ENCODE peak calls at places on chromosomes 12 and 14, in four cellular contexts. R is AG09309, C is tibial artery, F is pancreas. D is an unnamed sample.
A peak's percentile ranks its signal among the peaks of the same experiment; 100 is the strongest.

GRCh38 chr14:69773571-69774276 is 6.8 kb downstream of the SRSF5 start:
- DNase-seq in R (no peak), C (no peak), F (no peak), D (no peak)

GRCh38 chr12:89134213-89134770 is 218.0 kb downstream of the DUSP6 start:
- DNase-seq in R (no peak), C (no peak), F (no peak), D (no peak)

GRCh38 chr12:91883811-91884210 is 261.8 kb downstream of the BTG1 start:
- DNase-seq in R (no peak), C (no peak), F (no peak), D (no peak)

GRCh38 chr12:109113661-109114321 is 2.6 kb upstream of the ACACB start:
- DNase-seq in R (no peak), C (no peak), F (no peak), D (no peak)

GRCh38 chr12:116130431-116130830 is 147.1 kb downstream of the MED13L start:
- DNase-seq in R (no peak), C (no peak), F (no peak), D (no peak)

GRCh38 chr12:46751173-46751572 is 74.6 kb downstream of the SLC38A4 start:
- DNase-seq in R (no peak), C (no peak), F (no peak), D (no peak)

GRCh38 chr12:27193854-27194544 is 50.1 kb upstream of the STK38L start:
- DNase-seq in R (no peak), C (peak; percentile 61), F (no peak), D (no peak)

GRCh38 chr12:97595936-97596335 is 133.3 kb downstream of the RMST start:
- DNase-seq in R (no peak), C (no peak), F (no peak), D (peak; percentile 37)

GRCh38 chr12:120742207-120742536 is 16.5 kb downstream of the ACADS start:
- DNase-seq in R (no peak), C (no peak), F (peak; percentile 77), D (no peak)

GRCh38 chr12:1881301-1881700 is 37.2 kb downstream of the CACNA2D4 start:
- DNase-seq in R (no peak), C (no peak), F (no peak), D (no peak)

GRCh38 chr14:67941456-67942018 is 122.0 kb downstream of the RAD51B start:
- DNase-seq in R (no peak), C (no peak), F (no peak), D (no peak)

GRCh38 chr14:83255727-83256090 is 1722.1 kb upstream of the SEL1L start:
- DNase-seq in R (no peak), C (no peak), F (no peak), D (no peak)

GRCh38 chr12:48853228-48853688 is 1.3 kb upstream of the DDX23 start:
- DNase-seq in R (peak; percentile 57), C (peak; percentile 94), F (peak; percentile 92), D (peak; percentile 57)

GRCh38 chr12:79563021-79563739 is 127.6 kb downstream of the PAWR start:
- DNase-seq in R (no peak), C (no peak), F (no peak), D (no peak)

GRCh38 chr14:38044710-38045109 is 163.0 kb upstream of the SSTR1 start:
- DNase-seq in R (no peak), C (no peak), F (no peak), D (no peak)

GRCh38 chr12:58889557-58889956 is 30.7 kb downstream of the LRIG3 start:
- DNase-seq in R (no peak), C (no peak), F (no peak), D (no peak)

GRCh38 chr14:68636597-68636996 is 156.3 kb downstream of the ZFP36L1 start:
- DNase-seq in R (no peak), C (no peak), F (no peak), D (no peak)

GRCh38 chr12:83077037-83077436 is 390.3 kb downstream of the TMTC2 start:
- DNase-seq in R (no peak), C (no peak), F (no peak), D (no peak)

GRCh38 chr12:53754196-53754595 is 2.4 kb upstream of the CISTR start:
- DNase-seq in R (no peak), C (no peak), F (no peak), D (no peak)

GRCh38 chr12:56377310-56377988 is 14.8 kb upstream of the APOF start:
- DNase-seq in R (no peak), C (no peak), F (no peak), D (peak; percentile 32)

GRCh38 chr14:58488550-58488949 is 61.0 kb downstream of the KIAA0586 start:
- DNase-seq in R (no peak), C (no peak), F (no peak), D (peak; percentile 4)

GRCh38 chr12:123253606-123254459 is 17.8 kb downstream of the CDK2AP1 start:
- DNase-seq in R (no peak), C (no peak), F (no peak), D (no peak)

GRCh38 chr14:70358631-70359030 is 852 bp downstream of the COX16 start:
- DNase-seq in R (no peak), C (no peak), F (no peak), D (no peak)

GRCh38 chr14:72845675-72846074 is 48.2 kb downstream of the DPF3 start:
- DNase-seq in R (no peak), C (no peak), F (no peak), D (no peak)

GRCh38 chr12:131065279-131065678 is 111.6 kb downstream of the ADGRD1 start:
- DNase-seq in R (no peak), C (peak; percentile 16), F (no peak), D (no peak)

GRCh38 chr14:56587701-56588100 is 8.1 kb downstream of the TMEM260 start:
- DNase-seq in R (no peak), C (no peak), F (no peak), D (no peak)

GRCh38 chr14:23406244-23406643 is 1.8 kb downstream of the MYH6 start:
- DNase-seq in R (no peak), C (no peak), F (no peak), D (no peak)

GRCh38 chr12:122322501-122322900 is 56.2 kb upstream of the VPS33A start:
- DNase-seq in R (no peak), C (no peak), F (no peak), D (no peak)

DNA sequence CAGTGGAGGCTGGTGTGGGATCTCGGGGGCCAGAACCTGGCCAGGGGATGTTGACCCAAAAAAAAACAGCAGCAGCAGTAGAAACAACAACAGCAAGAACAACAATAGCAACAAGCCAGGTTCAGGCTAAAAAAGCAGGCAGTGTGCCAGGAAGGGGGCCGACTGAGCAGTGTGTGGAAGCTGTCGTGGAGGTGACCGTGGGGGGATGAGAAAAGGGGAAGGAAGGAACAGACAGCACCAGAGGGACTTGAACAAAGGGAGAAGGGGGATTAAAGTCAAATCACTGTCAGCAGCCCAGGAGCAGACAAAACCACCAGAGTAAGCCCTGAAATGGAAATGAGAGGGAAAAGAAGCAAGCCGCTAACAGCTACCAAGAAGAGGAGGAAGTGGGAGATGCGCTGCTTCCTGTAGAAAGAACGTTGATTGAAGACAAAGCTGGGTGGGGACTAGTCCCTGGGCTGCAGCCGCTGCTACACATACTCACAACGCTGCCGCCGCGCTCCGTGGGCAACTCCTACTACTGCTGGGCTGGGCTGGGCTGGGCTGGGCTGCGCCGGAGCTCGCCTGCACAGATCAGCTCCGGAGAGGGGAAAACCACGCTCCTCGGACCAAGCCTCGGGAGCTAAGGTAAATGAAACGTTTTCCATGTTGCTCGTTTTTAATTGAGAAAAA is at the start of gene GNG2:
- DNase-seq in R (no peak), C (peak; percentile 84), F (peak; percentile 41), D (no peak)
- H3K4me3 ChIP-seq in R (peak within 1 kb of the TSS; percentile 42), C (peak within 1 kb of the TSS; percentile 40), F (peak within 1 kb of the TSS; percentile 44), D (peak within 1 kb of the TSS; percentile 54)

DNA sequence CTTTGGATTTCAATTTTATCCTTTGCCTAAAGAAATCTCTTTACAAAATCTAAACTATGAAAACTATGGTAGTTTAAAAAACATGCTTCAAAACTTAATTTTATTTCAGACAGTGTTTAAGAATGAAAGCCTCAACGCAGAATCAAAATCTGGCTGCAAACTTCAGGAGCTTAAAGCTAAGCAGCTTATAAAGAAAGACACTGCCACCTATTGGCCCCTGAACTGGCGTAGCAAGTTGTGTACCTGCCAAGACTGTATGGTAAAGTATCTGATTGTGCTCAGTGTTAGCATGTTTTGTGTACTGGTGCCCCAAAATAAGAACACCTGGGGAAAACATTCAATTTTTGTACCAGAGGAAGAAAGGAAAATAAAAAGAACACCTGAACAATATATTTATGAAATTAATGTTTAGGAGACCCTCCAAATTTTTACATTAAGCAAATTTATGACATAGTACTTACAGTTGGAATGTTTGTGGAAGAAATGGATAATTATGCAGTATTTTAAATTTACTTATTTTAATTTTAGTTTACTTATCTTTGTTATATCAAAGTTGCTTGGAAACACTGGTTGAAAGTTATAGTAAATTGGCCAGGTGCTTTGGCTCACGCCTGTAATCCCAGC is 12.2 kb downstream of the UBR7 start:
- DNase-seq in R (no peak), C (no peak), F (peak; percentile 64), D (peak; percentile 22)
- TF ChIP-seq CTCF in R (peak; percentile 67), C (no peak), F (peak; percentile 48), D (peak; percentile 85)

GRCh38 chr12:118356809-118357326 is 15.8 kb downstream of the TAOK3 start:
- DNase-seq in R (peak; percentile 85), C (no peak), F (no peak), D (no peak)

GRCh38 chr12:118359541-118359915 is 13.2 kb downstream of the TAOK3 start:
- DNase-seq in R (no peak), C (no peak), F (no peak), D (no peak)

GRCh38 chr12:118358607-118359540 is 13.8 kb downstream of the TAOK3 start:
- DNase-seq in R (no peak), C (no peak), F (no peak), D (no peak)

GRCh38 chr12:118357327-118358007 is 15.2 kb downstream of the TAOK3 start:
- DNase-seq in R (no peak), C (peak; percentile 37), F (peak; percentile 26), D (no peak)

DNA sequence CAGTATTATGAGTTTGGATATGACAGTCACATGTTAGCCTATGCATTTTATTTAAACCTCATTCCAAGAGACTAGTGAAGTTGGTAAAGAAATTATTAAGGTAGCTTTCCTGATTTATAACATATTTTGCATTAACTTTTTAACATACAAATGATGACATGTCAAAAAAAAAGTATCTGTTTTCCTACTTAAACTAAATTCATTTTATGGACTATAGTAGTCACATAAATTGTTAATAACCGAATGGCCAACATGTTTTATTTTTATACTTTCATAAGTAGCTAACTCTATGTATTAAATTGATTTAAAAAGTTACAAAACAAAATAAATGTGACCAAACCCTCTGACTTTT is 14.7 kb downstream of the TAOK3 start:
- DNase-seq in R (no peak), C (no peak), F (no peak), D (no peak)
- H3K4me3 ChIP-seq in R (no peak overlapping the region), C (no peak overlapping the region), F (no peak overlapping the region), D (no peak overlapping the region)

GRCh38 chr14:99190696-99191662 is 81.0 kb downstream of the BCL11B start:
- DNase-seq in R (no peak), C (no peak), F (no peak), D (no peak)

GRCh38 chr14:99189201-99189801 is 82.7 kb downstream of the BCL11B start:
- DNase-seq in R (no peak), C (no peak), F (no peak), D (no peak)

GRCh38 chr14:99187858-99188257 is 84.1 kb downstream of the BCL11B start:
- DNase-seq in R (no peak), C (no peak), F (no peak), D (no peak)

GRCh38 chr14:99186956-99187690 is 84.9 kb downstream of the BCL11B start:
- DNase-seq in R (no peak), C (no peak), F (no peak), D (no peak)

GRCh38 chr14:99188721-99189120 is 83.3 kb downstream of the BCL11B start:
- DNase-seq in R (no peak), C (no peak), F (no peak), D (no peak)
- TF ChIP-seq CTCF in R (no peak), C (no peak), F (no peak), D (no peak)

D was measured in epithelial cell of proximal tubule.